ENCODE peak calls at places on chromosome 2, in eight cellular contexts. One of them, this sample, is unnamed.

GRCh38 chr2:17976871-17977746 is 98.6 kb downstream of the KCNS3 start:
- DNase-seq in HepG2: no peak
- DNase-seq in lower leg skin: peak; percentile 43
- DNase-seq in adrenal gland: no peak
- DNase-seq in fibroblast of lung: peak; percentile 100
- DNase-seq in glutamatergic neuron: no peak
- DNase-seq in fibroblast of mammary gland: peak; percentile 100
- DNase-seq in GM23338: no peak
- DNase-seq in this sample: no peak

GRCh38 chr2:109549016-109549595 is 64.7 kb downstream of the SEPTIN10 start:
- DNase-seq in glutamatergic neuron: no peak
- DNase-seq in GM23338: no peak
- DNase-seq in HepG2: no peak
- DNase-seq in fibroblast of mammary gland: no peak
- DNase-seq in adrenal gland: no peak
- DNase-seq in lower leg skin: no peak
- DNase-seq in fibroblast of lung: no peak
- DNase-seq in this sample: no peak

GRCh38 chr2:145106293-145106692 is 586.4 kb upstream of the ZEB2 start:
- DNase-seq in glutamatergic neuron: no peak
- DNase-seq in GM23338: no peak
- DNase-seq in lower leg skin: no peak
- DNase-seq in fibroblast of lung: no peak
- DNase-seq in HepG2: no peak
- DNase-seq in adrenal gland: no peak
- DNase-seq in fibroblast of mammary gland: no peak
- DNase-seq in this sample: no peak

GRCh38 chr2:128319773-128320608 is 1.3 kb upstream of the HS6ST1 start:
- DNase-seq in lower leg skin: no peak
- DNase-seq in adrenal gland: no peak
- DNase-seq in fibroblast of mammary gland: no peak
- DNase-seq in GM23338: no peak
- DNase-seq in HepG2: no peak
- DNase-seq in fibroblast of lung: no peak
- DNase-seq in glutamatergic neuron: no peak
- DNase-seq in this sample: no peak

GRCh38 chr2:239498981-239499633 is 98.3 kb upstream of the HDAC4 start:
- DNase-seq in glutamatergic neuron: no peak
- DNase-seq in HepG2: no peak
- DNase-seq in GM23338: no peak
- DNase-seq in fibroblast of mammary gland: peak; percentile 84
- DNase-seq in adrenal gland: peak; percentile 59
- DNase-seq in fibroblast of lung: peak; percentile 45
- DNase-seq in lower leg skin: peak; percentile 44
- DNase-seq in this sample: no peak

GRCh38 chr2:231530099-231531085 is at the start of gene NMUR1:
- DNase-seq in fibroblast of mammary gland: no peak
- DNase-seq in adrenal gland: peak; percentile 67
- DNase-seq in HepG2: no peak
- DNase-seq in GM23338: peak; percentile 80
- DNase-seq in fibroblast of lung: peak; percentile 10
- DNase-seq in glutamatergic neuron: peak; percentile 61
- DNase-seq in lower leg skin: no peak
- DNase-seq in this sample: peak; percentile 82

GRCh38 chr2:33383838-33384237 is 92.6 kb upstream of the RASGRP3 start:
- DNase-seq in fibroblast of mammary gland: no peak
- DNase-seq in lower leg skin: no peak
- DNase-seq in GM23338: no peak
- DNase-seq in fibroblast of lung: no peak
- DNase-seq in adrenal gland: no peak
- DNase-seq in HepG2: no peak
- DNase-seq in glutamatergic neuron: no peak
- DNase-seq in this sample: no peak

GRCh38 chr2:41930807-41931566 is 116.8 kb upstream of the PKDCC start:
- DNase-seq in fibroblast of lung: peak; percentile 44
- DNase-seq in adrenal gland: peak; percentile 29
- DNase-seq in glutamatergic neuron: no peak
- DNase-seq in lower leg skin: no peak
- DNase-seq in HepG2: no peak
- DNase-seq in fibroblast of mammary gland: peak; percentile 85
- DNase-seq in GM23338: no peak
- DNase-seq in this sample: no peak

GRCh38 chr2:143344780-143345179 is 215.6 kb downstream of the ARHGAP15 start:
- DNase-seq in glutamatergic neuron: no peak
- DNase-seq in fibroblast of lung: no peak
- DNase-seq in lower leg skin: no peak
- DNase-seq in HepG2: no peak
- DNase-seq in GM23338: no peak
- DNase-seq in adrenal gland: no peak
- DNase-seq in fibroblast of mammary gland: no peak
- DNase-seq in this sample: no peak

GRCh38 chr2:12549641-12550040 is 167.1 kb upstream of the TRIB2 start:
- DNase-seq in fibroblast of mammary gland: peak; percentile 33
- DNase-seq in GM23338: no peak
- DNase-seq in HepG2: no peak
- DNase-seq in adrenal gland: no peak
- DNase-seq in glutamatergic neuron: no peak
- DNase-seq in lower leg skin: no peak
- DNase-seq in fibroblast of lung: no peak
- DNase-seq in this sample: no peak

GRCh38 chr2:129847043-129847442 is 132.4 kb upstream of the RAB6C start:
- DNase-seq in GM23338: no peak
- DNase-seq in HepG2: no peak
- DNase-seq in glutamatergic neuron: no peak
- DNase-seq in fibroblast of lung: no peak
- DNase-seq in fibroblast of mammary gland: peak; percentile 30
- DNase-seq in adrenal gland: no peak
- DNase-seq in lower leg skin: no peak
- DNase-seq in this sample: no peak

GRCh38 chr2:39154944-39155343 is 34.1 kb upstream of the SOS1 start:
- DNase-seq in fibroblast of mammary gland: no peak
- DNase-seq in lower leg skin: no peak
- DNase-seq in glutamatergic neuron: no peak
- DNase-seq in HepG2: no peak
- DNase-seq in adrenal gland: no peak
- DNase-seq in fibroblast of lung: no peak
- DNase-seq in GM23338: peak; percentile 62
- DNase-seq in this sample: no peak

GRCh38 chr2:156456616-156457015 is 20.4 kb downstream of the GPD2 start:
- DNase-seq in GM23338: no peak
- DNase-seq in adrenal gland: no peak
- DNase-seq in HepG2: no peak
- DNase-seq in lower leg skin: no peak
- DNase-seq in fibroblast of mammary gland: peak; percentile 92
- DNase-seq in fibroblast of lung: no peak
- DNase-seq in glutamatergic neuron: no peak
- DNase-seq in this sample: no peak

GRCh38 chr2:74374509-74375205 is 5.5 kb downstream of the DCTN1 start:
- DNase-seq in GM23338: peak; percentile 95
- DNase-seq in fibroblast of lung: peak; percentile 54
- DNase-seq in adrenal gland: peak; percentile 96
- DNase-seq in fibroblast of mammary gland: peak; percentile 81
- DNase-seq in HepG2: no peak
- DNase-seq in lower leg skin: peak; percentile 20
- DNase-seq in glutamatergic neuron: peak; percentile 87
- DNase-seq in this sample: peak; percentile 80

GRCh38 chr2:176508984-176509383 is 239.7 kb downstream of the MTX2 start:
- DNase-seq in GM23338: no peak
- DNase-seq in glutamatergic neuron: no peak
- DNase-seq in fibroblast of mammary gland: peak; percentile 15
- DNase-seq in adrenal gland: no peak
- DNase-seq in fibroblast of lung: no peak
- DNase-seq in lower leg skin: no peak
- DNase-seq in HepG2: no peak
- DNase-seq in this sample: no peak

GRCh38 chr2:65370387-65371093 is 61.9 kb downstream of the SPRED2 start:
- DNase-seq in glutamatergic neuron: peak; percentile 51
- DNase-seq in HepG2: peak; percentile 93
- DNase-seq in adrenal gland: no peak
- DNase-seq in fibroblast of mammary gland: peak; percentile 84
- DNase-seq in lower leg skin: no peak
- DNase-seq in fibroblast of lung: no peak
- DNase-seq in GM23338: no peak
- DNase-seq in this sample: peak; percentile 31

GRCh38 chr2:105454801-105455485 is 56.1 kb upstream of the FHL2 start:
- DNase-seq in adrenal gland: peak; percentile 63
- DNase-seq in lower leg skin: no peak
- DNase-seq in GM23338: peak; percentile 69
- DNase-seq in HepG2: peak; percentile 55
- DNase-seq in fibroblast of lung: peak; percentile 87
- DNase-seq in glutamatergic neuron: peak; percentile 24
- DNase-seq in fibroblast of mammary gland: peak; percentile 97
- DNase-seq in this sample: no peak

GRCh38 chr2:14427982-14428567 is 204.4 kb upstream of the LRATD1 start:
- DNase-seq in lower leg skin: peak; percentile 41
- DNase-seq in adrenal gland: no peak
- DNase-seq in glutamatergic neuron: no peak
- DNase-seq in HepG2: no peak
- DNase-seq in GM23338: no peak
- DNase-seq in fibroblast of mammary gland: peak; percentile 86
- DNase-seq in fibroblast of lung: peak; percentile 83
- DNase-seq in this sample: no peak

GRCh38 chr2:219229375-219230200 is at the start of the genes ANKZF1 and ATG9A:
- DNase-seq in fibroblast of lung: peak; percentile 98
- DNase-seq in adrenal gland: peak; percentile 100
- DNase-seq in lower leg skin: peak; percentile 99
- DNase-seq in HepG2: peak; percentile 99
- DNase-seq in fibroblast of mammary gland: peak; percentile 98
- DNase-seq in glutamatergic neuron: peak; percentile 98
- DNase-seq in GM23338: peak; percentile 100
- DNase-seq in this sample: peak; percentile 97
- TF ChIP-seq CTCF in fibroblast of lung: no peak
- TF ChIP-seq CTCF in adrenal gland: no peak
- TF ChIP-seq CTCF in lower leg skin: peak; percentile 43
- TF ChIP-seq CTCF in HepG2: peak; percentile 9
- TF ChIP-seq CTCF in fibroblast of mammary gland: no peak
- TF ChIP-seq CTCF in glutamatergic neuron: no peak
- TF ChIP-seq CTCF in GM23338: no peak
- TF ChIP-seq CTCF in this sample: no peak

GRCh38 chr2:113703404-113704299 is 52.8 kb downstream of the SLC35F5 start:
- DNase-seq in HepG2: no peak
- DNase-seq in glutamatergic neuron: no peak
- DNase-seq in adrenal gland: no peak
- DNase-seq in lower leg skin: no peak
- DNase-seq in GM23338: peak; percentile 27
- DNase-seq in fibroblast of mammary gland: no peak
- DNase-seq in fibroblast of lung: no peak
- DNase-seq in this sample: no peak

GRCh38 chr2:113697516-113697915 is 58.9 kb downstream of the SLC35F5 start:
- DNase-seq in glutamatergic neuron: no peak
- DNase-seq in HepG2: no peak
- DNase-seq in lower leg skin: no peak
- DNase-seq in adrenal gland: no peak
- DNase-seq in GM23338: no peak
- DNase-seq in fibroblast of lung: no peak
- DNase-seq in fibroblast of mammary gland: no peak
- DNase-seq in this sample: no peak

GRCh38 chr2:113699048-113699447 is 57.4 kb downstream of the SLC35F5 start:
- DNase-seq in HepG2: no peak
- DNase-seq in lower leg skin: no peak
- DNase-seq in glutamatergic neuron: no peak
- DNase-seq in GM23338: no peak
- DNase-seq in adrenal gland: no peak
- DNase-seq in fibroblast of mammary gland: no peak
- DNase-seq in fibroblast of lung: no peak
- DNase-seq in this sample: no peak

GRCh38 chr2:113705982-113706523 is 50.4 kb downstream of the SLC35F5 start:
- DNase-seq in lower leg skin: no peak
- DNase-seq in glutamatergic neuron: no peak
- DNase-seq in GM23338: peak; percentile 4
- DNase-seq in fibroblast of mammary gland: no peak
- DNase-seq in fibroblast of lung: no peak
- DNase-seq in HepG2: no peak
- DNase-seq in adrenal gland: no peak
- DNase-seq in this sample: no peak

DNA sequence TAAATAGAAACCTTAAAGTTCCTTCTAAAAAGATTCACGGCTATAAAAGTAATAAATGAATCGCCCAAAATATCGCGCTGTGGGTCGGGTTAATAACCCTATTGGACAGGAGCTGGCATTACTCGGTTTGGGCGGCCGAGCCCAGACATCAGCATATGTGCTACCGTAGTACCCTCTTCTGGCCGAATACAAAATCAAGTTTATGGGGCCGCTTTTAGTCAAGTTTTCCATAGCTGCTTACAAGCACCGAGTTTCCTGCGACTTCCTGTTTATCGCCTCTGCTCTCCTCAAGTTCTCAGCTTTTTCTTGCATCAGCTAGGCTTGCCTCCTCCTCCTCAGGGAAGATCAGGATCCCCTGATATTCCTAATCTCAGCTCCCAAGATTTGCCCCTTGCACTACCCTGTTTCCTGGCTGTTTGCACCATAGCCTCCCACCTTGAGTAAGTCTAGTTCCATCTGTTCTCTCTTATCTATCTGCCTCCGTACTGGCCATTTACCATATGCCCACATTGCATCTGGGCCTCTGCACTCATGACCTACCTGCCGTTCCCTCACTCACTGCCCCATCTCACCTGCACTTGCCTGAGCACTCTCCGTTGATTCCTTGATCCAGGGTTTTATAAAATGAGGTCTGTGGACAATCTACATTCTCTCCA is 56.1 kb downstream of the SLC35F5 start:
- DNase-seq in fibroblast of mammary gland: no peak
- DNase-seq in HepG2: peak; percentile 46
- DNase-seq in lower leg skin: no peak
- DNase-seq in glutamatergic neuron: no peak
- DNase-seq in fibroblast of lung: peak; percentile 19
- DNase-seq in adrenal gland: no peak
- DNase-seq in GM23338: peak; percentile 79
- DNase-seq in this sample: no peak
- TF ChIP-seq CTCF in fibroblast of mammary gland: no peak
- TF ChIP-seq CTCF in HepG2: peak; percentile 61
- TF ChIP-seq CTCF in lower leg skin: no peak
- TF ChIP-seq CTCF in glutamatergic neuron: no peak
- TF ChIP-seq CTCF in fibroblast of lung: no peak
- TF ChIP-seq CTCF in adrenal gland: peak; percentile 5
- TF ChIP-seq CTCF in GM23338: peak; percentile 50
- TF ChIP-seq CTCF in this sample: no peak

GRCh38 chr2:79389475-79389874 is 123.4 kb upstream of the CTNNA2 start:
- DNase-seq in glutamatergic neuron: no peak
- DNase-seq in fibroblast of mammary gland: no peak
- DNase-seq in lower leg skin: no peak
- DNase-seq in GM23338: no peak
- DNase-seq in adrenal gland: no peak
- DNase-seq in HepG2: peak; percentile 25
- DNase-seq in fibroblast of lung: no peak
- DNase-seq in this sample: no peak
- TF ChIP-seq CTCF in glutamatergic neuron: no peak
- TF ChIP-seq CTCF in fibroblast of mammary gland: no peak
- TF ChIP-seq CTCF in lower leg skin: no peak
- TF ChIP-seq CTCF in GM23338: no peak
- TF ChIP-seq CTCF in adrenal gland: no peak
- TF ChIP-seq CTCF in HepG2: no peak
- TF ChIP-seq CTCF in fibroblast of lung: no peak
- TF ChIP-seq CTCF in this sample: no peak

GRCh38 chr2:203999844-204000243 is 63.3 kb downstream of the ICOS start:
- DNase-seq in HepG2: no peak
- DNase-seq in fibroblast of lung: no peak
- DNase-seq in adrenal gland: no peak
- DNase-seq in glutamatergic neuron: no peak
- DNase-seq in lower leg skin: no peak
- DNase-seq in GM23338: no peak
- DNase-seq in fibroblast of mammary gland: no peak
- DNase-seq in this sample: no peak
- TF ChIP-seq CTCF in HepG2: no peak
- TF ChIP-seq CTCF in fibroblast of lung: no peak
- TF ChIP-seq CTCF in adrenal gland: no peak
- TF ChIP-seq CTCF in glutamatergic neuron: no peak
- TF ChIP-seq CTCF in lower leg skin: no peak
- TF ChIP-seq CTCF in GM23338: no peak
- TF ChIP-seq CTCF in fibroblast of mammary gland: no peak
- TF ChIP-seq CTCF in this sample: no peak

This sample was measured in nephron progenitor cell.